ENCODE peak calls at places on chromosome 16, in eight cellular contexts. M is foreskin fibroblast, I is Calu3, R is astrocyte of the spinal cord, T is dorsolateral prefrontal cortex, H is progenitor cell of endocrine pancreas, K is AG09319, N is GM06990. S is an unnamed sample.

GRCh38 chr16:23061669-23062068 is 87.6 kb downstream of the USP31 start:
- DNase-seq in H (no peak), T (no peak), N (no peak), M (no peak), R (peak), I (no peak), K (no peak), S (no peak)

GRCh38 chr16:67024384-67024896 is 4.5 kb upstream of the CBFB start:
- DNase-seq in T (no peak), R (no peak), M (no peak), H (no peak), K (no peak), I (no peak), N (no peak), S (no peak)

GRCh38 chr16:17367932-17368331 is 102.8 kb downstream of the XYLT1 start:
- DNase-seq in M (no peak), R (peak), H (no peak), I (no peak), N (no peak), K (no peak), T (no peak), S (no peak)

GRCh38 chr16:15906439-15906838 is 18.0 kb upstream of the CEP20 start:
- DNase-seq in R (no peak), T (no peak), N (no peak), M (no peak), I (no peak), H (no peak), K (no peak), S (no peak)

GRCh38 chr16:78505544-78506371 is 406.3 kb downstream of the WWOX start:
- DNase-seq in I (no peak), H (no peak), M (no peak), N (no peak), T (no peak), K (no peak), R (no peak), S (no peak)

GRCh38 chr16:86883583-86884188 is 305.3 kb downstream of the FOXL1 start:
- DNase-seq in H (no peak), R (no peak), M (no peak), I (no peak), N (no peak), T (no peak), K (no peak), S (no peak)

GRCh38 chr16:82801361-82801760 is 174.6 kb downstream of the CDH13 start:
- DNase-seq in K (no peak), T (no peak), N (no peak), M (peak), H (no peak), R (peak), I (no peak), S (peak)

GRCh38 chr16:24671455-24671954 is 57.9 kb upstream of the TNRC6A start:
- DNase-seq in N (no peak), R (no peak), M (no peak), H (no peak), T (no peak), I (no peak), K (no peak), S (peak)

GRCh38 chr16:17434006-17434405 is 36.8 kb downstream of the XYLT1 start:
- DNase-seq in R (no peak), I (no peak), H (no peak), K (no peak), N (no peak), T (no peak), M (no peak), S (no peak)

GRCh38 chr16:16062023-16062932 is 112.9 kb downstream of the ABCC1 start:
- DNase-seq in T (no peak), K (no peak), I (no peak), N (no peak), R (no peak), H (no peak), M (no peak), S (peak)

GRCh38 chr16:78249056-78249455 is 149.6 kb downstream of the WWOX start:
- DNase-seq in H (no peak), T (no peak), N (no peak), M (no peak), R (no peak), I (peak), K (no peak), S (no peak)

GRCh38 chr16:53152321-53152720 is 97.5 kb downstream of the CHD9 start:
- DNase-seq in R (no peak), N (no peak), K (no peak), M (no peak), I (no peak), T (no peak), H (no peak), S (no peak)

GRCh38 chr16:81480856-81481821 is 36.5 kb downstream of the CMIP start:
- DNase-seq in N (peak), H (no peak), I (no peak), T (no peak), R (peak), M (peak), K (no peak), S (peak)

GRCh38 chr16:66549284-66550131 is at the start of gene TK2:
- DNase-seq in N (peak), R (peak), K (no peak), I (peak), T (peak), H (peak), M (peak), S (peak)

GRCh38 chr16:68590201-68590994 is 51.3 kb downstream of the ZFP90 start:
- DNase-seq in N (peak), M (peak), T (peak), K (peak), I (peak), H (peak), R (peak), S (peak)

GRCh38 chr16:22782299-22782698 is 31.7 kb upstream of the HS3ST2 start:
- DNase-seq in M (no peak), H (no peak), T (no peak), K (no peak), I (no peak), R (no peak), N (no peak), S (no peak)

GRCh38 chr16:8655184-8655717 is 19.2 kb upstream of the ABAT start:
- DNase-seq in R (peak), H (no peak), K (no peak), N (no peak), I (peak), T (no peak), M (no peak), S (peak)

GRCh38 chr16:12300946-12301500 is 324.5 kb downstream of the SNX29 start:
- DNase-seq in T (no peak), M (no peak), I (no peak), H (no peak), N (no peak), K (no peak), R (no peak), S (no peak)

GRCh38 chr16:67649494-67649931 is 4.6 kb downstream of the CARMIL2 start:
- DNase-seq in T (no peak), I (no peak), H (no peak), K (no peak), N (no peak), R (no peak), M (no peak), S (no peak)

GRCh38 chr16:86971251-86971650 is 345.9 kb downstream of the C16orf95 start:
- DNase-seq in R (no peak), N (no peak), M (no peak), I (no peak), K (no peak), H (no peak), T (no peak), S (no peak)

GRCh38 chr16:10598157-10598556 is 17.8 kb upstream of the EMP2 start:
- DNase-seq in M (no peak), K (no peak), I (peak), R (no peak), N (no peak), H (no peak), T (no peak), S (no peak)

GRCh38 chr16:66357523-66357928 is 9.0 kb upstream of the CDH5 start:
- DNase-seq in I (peak), R (peak), T (peak), N (no peak), K (peak), M (peak), H (no peak), S (peak)

GRCh38 chr16:72856797-72857196 is 191.1 kb downstream of the ZFHX3 start:
- DNase-seq in K (no peak), N (no peak), R (no peak), M (no peak), T (no peak), H (no peak), I (peak), S (peak)
- TF ChIP-seq CTCF in K (no peak), N (peak), R (peak), M (peak), T (no peak), H (peak), I (peak), S (peak)

GRCh38 chr16:50668368-50669008 is 12.6 kb downstream of the SNX20 start:
- DNase-seq in I (peak), K (no peak), M (no peak), T (no peak), R (no peak), H (no peak), N (no peak), S (no peak)

GRCh38 chr16:50666658-50667496 is 14.2 kb downstream of the SNX20 start:
- DNase-seq in M (no peak), K (no peak), H (no peak), N (peak), R (no peak), T (no peak), I (no peak), S (peak)

GRCh38 chr16:50665128-50665878 is 15.8 kb downstream of the SNX20 start:
- DNase-seq in N (peak), I (peak), H (peak), M (peak), R (peak), T (peak), K (peak), S (peak)

GRCh38 chr16:50669741-50670140 is 11.4 kb downstream of the SNX20 start:
- DNase-seq in M (no peak), I (no peak), R (no peak), T (no peak), N (no peak), K (no peak), H (no peak), S (no peak)

GRCh38 chr16:50667497-50668367 is 13.4 kb downstream of the SNX20 start:
- DNase-seq in M (no peak), K (no peak), T (no peak), N (no peak), H (no peak), R (no peak), I (no peak), S (peak)
- TF ChIP-seq CTCF in M (no peak), K (no peak), T (no peak), N (peak), H (no peak), R (no peak), I (no peak), S (no peak)

DNA sequence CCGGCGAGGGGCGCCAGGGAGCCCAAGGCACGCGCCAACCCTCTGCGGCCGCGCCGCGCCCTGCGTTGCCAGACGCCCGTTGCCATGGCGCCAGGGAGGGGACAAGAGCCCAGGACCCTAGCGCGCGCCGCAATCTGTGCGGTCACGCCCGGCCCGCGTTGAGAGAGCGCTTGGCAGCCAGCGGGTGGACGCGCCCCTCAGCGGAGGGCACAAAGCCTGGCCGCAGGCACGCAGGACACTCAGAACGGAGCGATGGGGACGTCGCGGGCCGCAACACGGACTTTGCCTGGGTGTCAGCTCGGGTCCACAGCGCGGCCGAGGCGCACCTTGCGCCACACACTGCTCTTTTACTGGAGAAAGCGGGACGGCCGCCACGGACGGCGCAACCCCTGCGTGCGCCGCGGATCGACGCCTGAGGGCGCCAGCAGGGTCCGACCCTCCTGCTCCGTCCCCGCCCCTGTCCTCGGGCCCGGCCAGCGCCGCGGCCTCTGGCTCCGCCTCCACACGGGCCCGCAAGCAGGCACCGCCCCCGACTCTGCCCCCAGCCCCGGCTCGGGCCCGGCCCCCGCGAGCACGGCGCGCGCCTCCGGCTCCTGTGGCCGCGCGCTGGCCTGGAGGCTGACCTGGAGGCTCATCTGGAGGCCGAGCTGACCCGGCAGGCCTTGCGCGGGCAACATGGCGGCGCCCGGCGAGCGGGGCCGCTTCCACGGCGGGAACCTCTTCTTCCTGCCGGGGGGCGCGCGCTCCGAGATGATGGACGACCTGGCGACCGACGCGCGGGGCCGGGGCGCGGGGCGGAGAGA is at the start of gene GFER:
- DNase-seq in R (peak), M (peak), I (peak), H (peak), K (peak), N (peak), T (peak), S (peak)
- TF ChIP-seq CTCF in R (peak), M (peak), I (peak), H (peak), K (peak), N (peak), T (no peak), S (peak)

DNA sequence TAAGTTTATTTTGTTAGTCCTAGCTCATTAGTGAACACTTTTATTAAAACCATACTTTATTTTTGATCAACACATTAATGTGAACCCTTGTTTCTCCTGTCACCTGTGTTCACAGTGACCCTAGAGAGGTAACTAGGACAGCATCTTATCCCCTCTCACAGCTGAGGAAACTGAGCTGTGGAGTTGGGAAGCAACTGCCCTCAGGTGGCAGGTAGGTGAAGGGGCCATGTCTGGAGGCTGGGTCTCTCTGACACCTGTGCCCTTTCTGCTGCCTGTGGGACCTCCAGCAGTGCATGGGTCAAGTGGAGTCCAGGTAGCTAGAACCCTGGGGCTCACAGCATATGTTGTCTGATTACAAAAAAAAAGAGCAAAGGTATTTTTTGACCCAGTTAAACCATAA is 22.9 kb upstream of the SLC12A3 start:
- DNase-seq in M (no peak), I (no peak), R (no peak), K (no peak), H (no peak), N (no peak), T (no peak), S (no peak)
- TF ChIP-seq CTCF in M (no peak), I (no peak), R (no peak), K (no peak), H (no peak), N (no peak), T (no peak), S (no peak)

GRCh38 chr16:88618956-88619667 is 19.3 kb upstream of the IL17C start:
- DNase-seq in H (no peak), N (no peak), R (no peak), T (no peak), I (no peak), M (no peak), K (no peak), S (no peak)

GRCh38 chr16:88616736-88617135 is 21.6 kb upstream of the IL17C start:
- DNase-seq in I (no peak), K (no peak), R (no peak), M (no peak), T (no peak), H (no peak), N (no peak), S (no peak)

GRCh38 chr16:88617268-88618031 is 20.9 kb upstream of the IL17C start:
- DNase-seq in T (no peak), R (no peak), H (no peak), N (no peak), K (no peak), I (no peak), M (no peak), S (no peak)

GRCh38 chr16:88619859-88620655 is 18.3 kb upstream of the IL17C start:
- DNase-seq in K (no peak), H (no peak), M (no peak), T (no peak), N (no peak), I (no peak), R (peak), S (peak)

DNA sequence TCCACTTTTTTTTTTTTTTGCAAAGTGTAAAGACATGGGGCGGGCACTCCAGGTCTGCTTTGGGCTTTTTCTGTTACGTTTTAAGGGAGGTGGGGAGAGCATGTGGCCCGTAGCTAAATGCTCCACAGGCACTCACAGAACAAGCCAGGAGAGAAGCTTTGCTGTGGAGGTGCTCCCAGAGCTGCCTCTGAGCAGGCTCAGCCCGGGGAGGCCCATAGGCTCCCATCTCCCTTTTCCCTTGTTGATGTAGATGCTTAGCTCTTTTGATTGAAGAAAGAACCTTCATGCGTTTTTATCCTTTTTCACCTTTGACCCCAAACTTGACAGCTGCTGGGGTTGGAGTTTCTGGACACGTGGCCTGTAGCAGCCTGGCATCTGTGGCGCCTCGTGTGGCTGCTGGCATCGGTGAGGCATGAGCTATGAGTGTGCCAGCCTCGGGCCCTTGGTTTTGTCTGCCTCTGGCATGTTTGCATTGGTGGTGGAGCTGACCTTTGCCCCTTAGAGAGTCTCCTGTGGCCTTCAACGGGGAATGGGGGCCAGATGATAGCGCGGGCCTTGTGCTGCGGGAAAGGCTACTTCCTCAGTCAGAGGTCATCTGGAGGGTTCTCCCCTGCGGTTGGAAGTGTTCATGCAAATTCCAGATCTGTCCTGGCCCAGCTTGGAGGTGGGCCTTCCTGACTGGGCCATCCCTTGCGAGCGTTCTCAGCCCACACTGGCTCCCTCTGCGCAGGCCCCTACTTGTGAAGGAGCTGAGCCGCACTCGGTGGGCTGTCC is 20.0 kb upstream of the IL17C start:
- DNase-seq in I (peak), K (no peak), T (no peak), R (no peak), H (no peak), N (no peak), M (no peak), S (no peak)
- TF ChIP-seq CTCF in I (no peak), K (no peak), T (no peak), R (no peak), H (no peak), N (no peak), M (no peak), S (no peak)

DNA sequence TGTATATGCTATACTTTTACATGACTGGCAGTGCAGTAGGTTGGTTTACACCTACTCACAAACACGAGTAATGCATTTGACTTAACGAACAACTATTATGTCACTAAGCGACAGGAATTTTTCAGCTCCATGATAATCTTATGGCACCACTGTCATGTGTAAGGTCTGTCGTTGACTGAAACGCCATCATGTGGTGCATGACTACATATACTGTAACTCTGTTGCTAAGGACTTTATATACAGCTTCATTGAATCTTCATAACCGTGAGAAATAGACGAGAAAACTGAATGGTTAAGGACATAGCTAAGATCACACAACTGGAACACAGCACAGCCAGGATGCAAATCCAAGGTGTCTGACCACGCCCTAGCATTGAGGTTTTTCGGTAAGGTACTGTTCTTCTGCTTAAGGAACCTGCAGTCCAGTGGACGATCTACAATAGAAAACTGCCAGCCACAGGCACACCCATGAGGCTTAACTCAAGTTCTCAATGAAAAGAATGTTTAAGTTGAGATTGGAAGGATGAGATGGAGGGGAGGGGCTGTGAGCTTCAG is 3.3 kb downstream of the CFAP20 start:
- DNase-seq in M (no peak), H (no peak), K (no peak), R (no peak), N (no peak), I (no peak), T (no peak), S (no peak)
- TF ChIP-seq CTCF in M (no peak), H (no peak), K (no peak), R (no peak), N (no peak), I (no peak), T (no peak), S (no peak)

DNA sequence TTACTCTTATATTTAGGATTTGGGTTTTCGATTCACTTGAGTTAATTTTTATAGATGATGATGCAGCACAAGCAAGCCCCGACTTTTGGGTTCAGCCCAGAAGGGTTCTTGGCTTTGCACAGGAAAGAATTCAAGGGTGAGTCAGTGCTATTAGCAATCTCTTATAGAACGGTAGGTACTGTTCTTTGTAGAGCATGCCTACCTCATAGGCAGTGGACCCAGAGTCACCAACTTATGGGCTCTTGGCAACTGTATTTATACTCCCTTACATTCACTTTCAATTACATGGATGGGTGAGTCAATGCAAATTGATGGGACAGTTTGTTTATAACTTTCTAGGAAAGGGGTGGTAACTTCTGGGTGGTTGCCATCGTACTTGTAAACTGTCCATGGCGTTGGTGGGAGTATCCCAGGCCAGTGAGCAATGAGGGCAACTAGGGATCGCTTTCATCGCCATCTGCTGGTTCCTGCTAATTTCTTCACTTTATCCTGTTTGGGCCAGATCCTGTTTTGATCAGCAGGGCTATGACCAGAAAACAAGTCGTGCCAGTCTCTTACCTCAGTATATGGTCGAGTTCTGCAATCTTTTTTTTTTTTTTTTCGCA is 362.6 kb downstream of the CNTNAP4 start:
- DNase-seq in K (no peak), I (peak), N (no peak), M (no peak), H (no peak), R (peak), T (no peak), S (no peak)
- TF ChIP-seq CTCF in K (no peak), I (peak), N (peak), M (no peak), H (peak), R (peak), T (no peak), S (no peak)